ENCODE peak calls at places on chromosomes 2 and 18, in four cellular contexts. V is RWPE1, D is fibroblast of mammary gland, S is IMR-90. L is an unnamed sample.

GRCh38 chr18:27461957-27462356 is 276.8 kb upstream of the CHST9 start:
- DNase-seq in D (no peak), V (no peak), S (no peak), L (no peak)

GRCh38 chr2:237218756-237219155 is 133.1 kb downstream of the COPS8 start:
- DNase-seq in V (no peak), S (no peak), D (peak; percentile 85), L (no peak)

GRCh38 chr2:99140860-99141109 is 722 bp upstream of the C2orf15 start:
- DNase-seq in S (no peak), D (no peak), V (no peak), L (no peak)

GRCh38 chr18:56988022-56988421 is 158.9 kb upstream of the BOD1L2 start:
- DNase-seq in V (no peak), D (no peak), S (no peak), L (no peak)

GRCh38 chr2:75353131-75353530 is 153.8 kb upstream of the TACR1 start:
- DNase-seq in V (no peak), S (no peak), D (no peak), L (no peak)

GRCh38 chr2:121375621-121376159 is 90.7 kb upstream of the TFCP2L1 start:
- DNase-seq in V (no peak), S (peak; percentile 69), D (no peak), L (no peak)

GRCh38 chr2:134367915-134368911 is 114.3 kb downstream of the MGAT5 start:
- DNase-seq in V (no peak), S (peak; percentile 69), D (no peak), L (no peak)

GRCh38 chr2:183035298-183035953 is 2.8 kb downstream of the NCKAP1 start:
- DNase-seq in S (peak; percentile 88), V (no peak), D (peak; percentile 89), L (no peak)

GRCh38 chr2:24231461-24231881 is 56.6 kb downstream of the FAM228A start:
- DNase-seq in S (peak; percentile 50), D (peak; percentile 49), V (no peak), L (no peak)

GRCh38 chr2:628651-629050 is 48.6 kb downstream of the TMEM18 start:
- DNase-seq in S (no peak), V (peak; percentile 73), D (no peak), L (no peak)

GRCh38 chr2:149860276-149860921 is 272.8 kb upstream of the MMADHC start:
- DNase-seq in D (peak; percentile 75), S (peak; percentile 92), V (no peak), L (no peak)

GRCh38 chr18:29225351-29225750 is 1048.4 kb upstream of the CDH2 start:
- DNase-seq in S (peak; percentile 11), V (no peak), D (peak; percentile 16), L (no peak)

GRCh38 chr2:213281156-213281555 is 3.1 kb upstream of the SPAG16 start:
- DNase-seq in D (peak; percentile 57), S (peak; percentile 30), V (no peak), L (no peak)

GRCh38 chr18:37361223-37362157 is 204.1 kb downstream of the CELF4 start:
- DNase-seq in V (no peak), S (no peak), D (no peak), L (no peak)

GRCh38 chr2:174247474-174248186 is 702 bp downstream of the OLA1 start:
- DNase-seq in S (peak; percentile 18), D (peak; percentile 8), V (peak; percentile 20), L (no peak)

GRCh38 chr18:6414723-6415362 is at the start of gene L3MBTL4:
- DNase-seq in S (no peak), D (no peak), V (peak; percentile 13), L (no peak)

DNA sequence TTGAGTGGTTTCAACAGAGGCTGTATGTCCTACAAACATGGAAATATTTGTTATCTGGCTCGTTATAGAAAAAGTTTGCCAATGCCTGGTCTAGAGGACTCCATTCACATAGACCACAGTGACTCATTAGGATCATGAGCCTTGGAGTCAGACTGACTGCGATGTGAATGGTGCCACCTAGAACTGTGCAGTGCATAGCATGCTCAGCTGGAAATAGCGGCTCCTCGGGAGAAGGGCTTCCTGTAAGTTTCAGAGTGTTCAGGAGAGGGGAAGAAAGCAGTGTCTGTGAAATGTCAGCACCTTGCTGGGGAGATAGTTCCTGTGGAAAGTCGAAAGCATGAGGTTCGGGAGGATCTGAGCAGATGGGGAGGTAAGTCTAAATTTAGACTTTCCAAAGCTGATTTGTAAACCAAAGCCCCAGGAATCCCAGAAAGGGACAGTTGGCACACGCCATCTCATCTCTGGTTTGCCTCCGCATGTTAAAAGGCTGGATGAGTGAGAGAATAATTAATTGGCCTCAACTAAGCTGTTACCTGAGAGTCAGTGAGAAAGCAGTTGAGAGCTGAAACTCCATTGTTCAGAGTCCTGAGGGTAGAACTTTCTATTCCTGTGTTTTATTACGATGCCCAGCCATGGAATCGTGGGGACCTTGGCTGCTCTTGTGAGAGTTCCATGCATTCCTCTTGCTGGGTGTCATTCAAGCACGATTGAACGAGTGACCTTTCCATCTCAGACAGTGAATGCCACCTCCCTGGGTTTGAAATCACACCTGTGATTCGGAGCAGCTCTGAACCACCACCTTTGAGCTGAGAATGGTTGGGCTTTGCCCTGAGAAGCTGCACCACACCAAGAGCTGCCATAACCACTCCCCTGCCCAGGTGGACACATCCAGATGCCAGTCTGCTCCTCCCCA is 99.5 kb downstream of the MAPK4 start:
- DNase-seq in V (peak; percentile 14), S (peak; percentile 5), D (peak; percentile 46), L (no peak)
- TF ChIP-seq CTCF in V (no peak), S (no peak), D (no peak), L (no peak)

DNA sequence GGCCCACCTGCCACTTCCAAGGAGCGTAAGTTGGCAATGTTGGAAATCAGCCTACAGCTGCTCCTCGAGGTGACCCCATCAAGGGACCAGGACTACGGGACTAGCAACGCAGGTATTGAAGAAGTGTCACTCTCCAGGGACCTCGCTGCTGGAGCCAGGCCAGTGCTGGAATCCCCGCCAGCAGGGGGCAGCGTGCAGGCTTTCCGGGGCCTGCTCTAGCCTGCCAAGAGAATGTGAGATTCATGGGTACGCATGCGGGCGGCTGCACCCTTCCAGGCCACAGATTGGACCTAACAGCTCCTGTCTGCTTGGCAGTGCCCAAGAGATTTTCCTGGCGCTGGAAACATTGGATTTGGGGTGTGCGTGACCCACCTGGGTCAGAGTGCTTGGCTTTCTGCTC is 182.8 kb upstream of the RAB12 start:
- DNase-seq in S (no peak), V (no peak), D (no peak), L (peak; percentile 24)
- TF ChIP-seq CTCF in S (peak; percentile 10), V (no peak), D (peak; percentile 7), L (peak; percentile 44)

GRCh38 chr2:223311889-223312288 is 259.9 kb downstream of the KCNE4 start:
- DNase-seq in D (no peak), V (no peak), S (no peak), L (no peak)

DNA sequence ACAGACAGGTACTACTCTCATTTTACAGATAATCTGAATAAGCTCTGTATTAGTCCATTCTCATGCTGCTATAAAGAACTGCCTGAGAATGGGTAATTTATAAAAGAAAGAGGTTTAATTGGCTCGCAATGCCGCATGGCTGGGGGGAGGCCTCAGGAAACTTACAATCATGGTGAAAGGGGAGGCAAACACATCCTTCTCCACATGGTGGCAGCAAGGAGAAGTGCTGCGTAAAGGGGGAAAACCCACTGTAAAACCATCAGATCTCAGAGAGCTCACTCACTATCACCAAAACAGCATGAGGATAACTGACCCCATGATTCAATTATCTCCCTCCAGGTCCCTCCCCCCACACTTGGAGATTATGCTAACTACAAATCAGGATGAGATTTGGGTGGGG is 254.4 kb downstream of the KCNE4 start:
- DNase-seq in D (peak; percentile 51), V (no peak), S (peak; percentile 49), L (peak; percentile 21)
- TF ChIP-seq CTCF in D (peak; percentile 65), V (peak; percentile 15), S (peak; percentile 47), L (peak; percentile 30)

GRCh38 chr18:58407649-58408407 is 221.1 kb downstream of the ALPK2 start:
- DNase-seq in S (no peak), V (no peak), D (no peak), L (no peak)
- TF ChIP-seq CTCF in S (no peak), V (no peak), D (no peak), L (no peak)